ENCODE peak calls at places on chromosome 15, in ten cellular contexts. M, Q, K, V, O, D, W, N, I and A are unnamed samples.

GRCh38 chr15:82875411-82876003 is 66.1 kb downstream of the WHAMM start:
- DNase-seq in M (no peak), Q (no peak), K (no peak), V (no peak), O (no peak), D (no peak), W (no peak), N (no peak), I (peak; percentile 39), A (no peak)

GRCh38 chr15:77030928-77031375 is 36.0 kb downstream of the PSTPIP1 start:
- DNase-seq in M (no peak), Q (no peak), K (peak; percentile 26), V (no peak), O (no peak), D (no peak), W (no peak), N (peak; percentile 5), I (no peak), A (no peak)

GRCh38 chr15:73389971-73390544 is 21.3 kb upstream of the HCN4 start:
- DNase-seq in M (no peak), Q (no peak), K (no peak), V (no peak), O (no peak), D (no peak), W (no peak), N (no peak), I (no peak), A (no peak)

GRCh38 chr15:37041042-37041441 is 59.3 kb downstream of the MEIS2 start:
- DNase-seq in M (no peak), Q (no peak), K (no peak), V (no peak), O (no peak), D (no peak), W (no peak), N (no peak), I (no peak), A (no peak)

GRCh38 chr15:82968066-82968465 is 15.5 kb upstream of the HOMER2 start:
- DNase-seq in M (no peak), Q (no peak), K (no peak), V (no peak), O (no peak), D (no peak), W (no peak), N (no peak), I (peak; percentile 27), A (no peak)

GRCh38 chr15:88865498-88866099 is 29.7 kb downstream of the HAPLN3 start:
- DNase-seq in M (no peak), Q (no peak), K (no peak), V (no peak), O (no peak), D (no peak), W (peak; percentile 15), N (no peak), I (no peak), A (no peak)

GRCh38 chr15:63203451-63204090 is 14.2 kb downstream of the RAB8B start:
- DNase-seq in M (no peak), Q (no peak), K (no peak), V (no peak), O (no peak), D (no peak), W (no peak), N (no peak), I (peak; percentile 33), A (no peak)

GRCh38 chr15:92077353-92078080 is 224.0 kb downstream of the SLCO3A1 start:
- DNase-seq in M (peak; percentile 71), Q (peak; percentile 50), K (peak; percentile 83), V (peak; percentile 47), O (peak; percentile 54), D (peak; percentile 25), W (peak; percentile 35), N (peak; percentile 75), I (peak; percentile 61), A (peak; percentile 11)

GRCh38 chr15:77646104-77646694 is 13.5 kb upstream of the LINGO1 start:
- DNase-seq in M (no peak), Q (no peak), K (no peak), V (no peak), O (no peak), D (no peak), W (no peak), N (no peak), I (no peak), A (no peak)

GRCh38 chr15:31378363-31378903 is 51.8 kb downstream of the KLF13 start:
- DNase-seq in M (no peak), Q (no peak), K (no peak), V (no peak), O (no peak), D (no peak), W (no peak), N (no peak), I (no peak), A (no peak)

GRCh38 chr15:35533130-35534110 is 12.5 kb downstream of the DPH6 start:
- DNase-seq in M (no peak), Q (no peak), K (no peak), V (no peak), O (no peak), D (no peak), W (no peak), N (no peak), I (no peak), A (no peak)

GRCh38 chr15:30922469-30923311 is 19.0 kb downstream of the FAN1 start:
- DNase-seq in M (no peak), Q (no peak), K (no peak), V (no peak), O (no peak), D (no peak), W (peak; percentile 77), N (no peak), I (peak; percentile 84), A (peak; percentile 65)

GRCh38 chr15:62469478-62469873 is 304.4 kb upstream of the C2CD4B start:
- DNase-seq in M (no peak), Q (no peak), K (no peak), V (no peak), O (no peak), D (no peak), W (no peak), N (no peak), I (no peak), A (no peak)

GRCh38 chr15:70627734-70628541 is 135.4 kb downstream of the UACA start:
- DNase-seq in M (no peak), Q (no peak), K (no peak), V (no peak), O (no peak), D (no peak), W (no peak), N (no peak), I (peak; percentile 63), A (no peak)

GRCh38 chr15:74730619-74731316 is 5.4 kb upstream of the CYP1A1 start:
- DNase-seq in M (no peak), Q (no peak), K (no peak), V (no peak), O (no peak), D (no peak), W (peak; percentile 24), N (no peak), I (no peak), A (peak; percentile 42)

GRCh38 chr15:101773496-101774100 is 29.7 kb upstream of the OR4F6 start:
- DNase-seq in M (no peak), Q (no peak), K (no peak), V (no peak), O (peak; percentile 21), D (no peak), W (peak; percentile 18), N (peak; percentile 57), I (no peak), A (peak; percentile 8)

GRCh38 chr15:55799287-55800212 is 56.6 kb upstream of the PRTG start:
- DNase-seq in M (peak; percentile 54), Q (peak; percentile 44), K (no peak), V (peak; percentile 23), O (peak; percentile 32), D (no peak), W (peak; percentile 82), N (peak; percentile 27), I (peak; percentile 50), A (peak; percentile 62)

GRCh38 chr15:32098033-32098432 is 67.7 kb downstream of the CHRNA7 start:
- DNase-seq in M (no peak), Q (no peak), K (no peak), V (no peak), O (no peak), D (no peak), W (no peak), N (peak; percentile 79), I (no peak), A (no peak)

GRCh38 chr15:63381301-63382192 is at the start of gene CA12:
- DNase-seq in M (no peak), Q (no peak), K (peak; percentile 51), V (no peak), O (no peak), D (no peak), W (peak; percentile 46), N (peak; percentile 80), I (no peak), A (peak; percentile 46)

GRCh38 chr15:64112077-64112772 is 16.4 kb downstream of the SNX1 start:
- DNase-seq in M (no peak), Q (no peak), K (no peak), V (no peak), O (no peak), D (no peak), W (no peak), N (no peak), I (no peak), A (no peak)

GRCh38 chr15:99014803-99015676 is 7.4 kb upstream of the PGPEP1L start:
- DNase-seq in M (peak; percentile 74), Q (no peak), K (peak; percentile 58), V (peak; percentile 32), O (peak; percentile 40), D (no peak), W (peak; percentile 22), N (peak; percentile 89), I (peak; percentile 40), A (peak; percentile 60)

GRCh38 chr15:58396181-58396580 is 35.6 kb upstream of the LIPC start:
- DNase-seq in M (no peak), Q (no peak), K (no peak), V (no peak), O (no peak), D (no peak), W (no peak), N (no peak), I (peak; percentile 35), A (no peak)

GRCh38 chr15:72846027-72846426 is 62.5 kb upstream of the ADPGK start:
- DNase-seq in M (no peak), Q (no peak), K (no peak), V (no peak), O (no peak), D (no peak), W (no peak), N (no peak), I (no peak), A (no peak)

GRCh38 chr15:48415036-48415886 is 84.0 kb downstream of the DUT start:
- DNase-seq in M (no peak), Q (no peak), K (no peak), V (no peak), O (no peak), D (no peak), W (peak; percentile 58), N (no peak), I (peak; percentile 81), A (no peak)

GRCh38 chr15:41115088-41115651 is 910 bp downstream of the INO80 start:
- DNase-seq in M (no peak), Q (no peak), K (no peak), V (no peak), O (peak; percentile 44), D (no peak), W (peak; percentile 63), N (no peak), I (peak; percentile 11), A (peak; percentile 32)

GRCh38 chr15:93942140-93942808 is 289.1 kb upstream of the MCTP2 start:
- DNase-seq in M (no peak), Q (no peak), K (no peak), V (peak; percentile 15), O (peak; percentile 10), D (no peak), W (no peak), N (no peak), I (no peak), A (no peak)

GRCh38 chr15:32717290-32718081 is at the start of gene GREM1:
- DNase-seq in M (peak; percentile 24), Q (no peak), K (no peak), V (no peak), O (no peak), D (no peak), W (no peak), N (peak; percentile 23), I (no peak), A (peak; percentile 30)

GRCh38 chr15:31930967-31931366 is 99.3 kb upstream of the CHRNA7 start:
- DNase-seq in M (no peak), Q (no peak), K (no peak), V (no peak), O (no peak), D (no peak), W (no peak), N (no peak), I (no peak), A (no peak)